ENCODE peak calls at places on chromosomes 3 and 15, in eight cellular contexts. J is adrenal gland, V is IMR-90, C is H1, P is heart left ventricle, H is testis, Z is transverse colon, M is uterus. R is an unnamed sample.

GRCh38 chr3:197494366-197495058 is 61.3 kb downstream of the BDH1 start:
- DNase-seq in H (peak), Z (peak), P (no peak), J (no peak), M (no peak), C (no peak), V (no peak), R (peak)

GRCh38 chr3:37863949-37864822 is 2.5 kb downstream of the CTDSPL start:
- DNase-seq in P (no peak), H (no peak), J (no peak), M (no peak), Z (no peak), V (no peak), C (no peak), R (peak)

GRCh38 chr3:27105904-27106303 is 263.3 kb downstream of the NEK10 start:
- DNase-seq in V (no peak), C (peak), M (no peak), Z (peak), P (no peak), J (no peak), H (no peak), R (no peak)

GRCh38 chr3:193768069-193768391 is 175.0 kb downstream of the OPA1 start:
- DNase-seq in J (no peak), Z (no peak), C (no peak), P (no peak), V (peak), M (no peak), H (no peak), R (no peak)

GRCh38 chr15:58666957-58667356 is 82.5 kb downstream of the ADAM10 start:
- DNase-seq in P (no peak), Z (no peak), J (no peak), V (peak), C (no peak), M (no peak), H (no peak), R (no peak)

GRCh38 chr3:74537164-74537563 is 77.3 kb downstream of the CNTN3 start:
- DNase-seq in J (no peak), V (peak), H (no peak), C (no peak), P (no peak), Z (no peak), M (no peak), R (no peak)

GRCh38 chr3:140429791-140430190 is 248.1 kb upstream of the TRIM42 start:
- DNase-seq in H (no peak), J (no peak), P (no peak), Z (no peak), C (no peak), V (no peak), M (no peak), R (no peak)

GRCh38 chr3:36679384-36680200 is 84.8 kb downstream of the DCLK3 start:
- DNase-seq in J (no peak), H (no peak), Z (no peak), P (no peak), M (no peak), C (no peak), V (peak), R (no peak)

DNA sequence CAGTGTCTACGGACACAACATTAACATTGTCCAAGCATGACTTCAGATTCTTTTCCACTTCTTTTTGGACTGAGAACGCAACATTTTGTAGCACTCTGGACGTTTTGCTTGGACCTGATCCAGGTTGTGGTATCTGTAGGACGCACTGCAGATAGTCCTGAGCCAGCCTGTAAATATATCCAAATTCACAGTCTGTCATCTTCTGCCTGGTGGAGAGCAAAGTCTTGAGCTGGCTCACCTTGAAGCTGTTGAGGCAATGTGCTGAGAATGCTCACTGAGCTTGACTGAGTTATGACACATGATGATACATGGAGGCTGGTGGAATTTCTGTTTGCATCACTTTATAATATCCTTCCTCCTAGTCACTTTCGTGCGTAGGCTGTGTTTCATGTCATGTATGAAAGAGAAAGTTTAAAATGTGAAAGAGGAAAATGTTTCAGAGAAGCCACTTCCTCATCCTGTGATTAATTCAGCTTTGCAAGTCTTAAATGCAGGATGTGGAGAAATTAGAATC is at the start of gene BCL2A1:
- DNase-seq in V (peak), C (no peak), Z (peak), M (no peak), P (no peak), J (peak), H (peak), R (no peak)
- TF ChIP-seq POLR2A in V (no peak), C (no peak), Z (peak), M (no peak), P (no peak), J (no peak), H (no peak), R (no peak)

GRCh38 chr15:67177750-67178149 is 76.7 kb downstream of the AAGAB start:
- DNase-seq in M (no peak), J (no peak), H (no peak), P (no peak), C (no peak), V (peak), Z (no peak), R (no peak)

GRCh38 chr15:67174864-67175573 is 79.4 kb downstream of the AAGAB start:
- DNase-seq in H (no peak), M (no peak), P (no peak), Z (no peak), V (peak), C (no peak), J (no peak), R (no peak)

GRCh38 chr15:67175643-67176071 is 78.8 kb downstream of the AAGAB start:
- DNase-seq in M (no peak), P (no peak), Z (peak), H (peak), J (peak), C (no peak), V (peak), R (peak)

GRCh38 chr15:67174446-67174845 is 80.0 kb downstream of the AAGAB start:
- DNase-seq in J (no peak), V (no peak), C (no peak), P (no peak), H (no peak), Z (no peak), M (no peak), R (no peak)

GRCh38 chr15:67176195-67176971 is 78.1 kb downstream of the AAGAB start:
- DNase-seq in M (no peak), V (no peak), C (no peak), J (no peak), H (no peak), P (peak), Z (no peak), R (peak)
- H3K4me3 ChIP-seq in M (no peak), V (no peak), C (no peak), J (no peak), H (no peak), P (no peak), Z (no peak), R (no peak)

GRCh38 chr3:112382543-112383160 is 49.7 kb downstream of the CD200 start:
- DNase-seq in H (no peak), Z (no peak), J (no peak), P (no peak), C (no peak), M (no peak), V (no peak), R (no peak)

GRCh38 chr3:112378989-112379692 is 46.2 kb downstream of the CD200 start:
- DNase-seq in Z (no peak), V (peak), C (no peak), J (no peak), P (no peak), H (no peak), M (no peak), R (peak)

GRCh38 chr3:112377418-112378071 is 44.6 kb downstream of the CD200 start:
- DNase-seq in M (no peak), Z (no peak), C (no peak), H (no peak), P (no peak), J (no peak), V (peak), R (peak)

GRCh38 chr3:112384769-112385168 is 51.8 kb downstream of the CD200 start:
- DNase-seq in Z (no peak), M (no peak), P (no peak), J (no peak), C (no peak), H (no peak), V (peak), R (no peak)

DNA sequence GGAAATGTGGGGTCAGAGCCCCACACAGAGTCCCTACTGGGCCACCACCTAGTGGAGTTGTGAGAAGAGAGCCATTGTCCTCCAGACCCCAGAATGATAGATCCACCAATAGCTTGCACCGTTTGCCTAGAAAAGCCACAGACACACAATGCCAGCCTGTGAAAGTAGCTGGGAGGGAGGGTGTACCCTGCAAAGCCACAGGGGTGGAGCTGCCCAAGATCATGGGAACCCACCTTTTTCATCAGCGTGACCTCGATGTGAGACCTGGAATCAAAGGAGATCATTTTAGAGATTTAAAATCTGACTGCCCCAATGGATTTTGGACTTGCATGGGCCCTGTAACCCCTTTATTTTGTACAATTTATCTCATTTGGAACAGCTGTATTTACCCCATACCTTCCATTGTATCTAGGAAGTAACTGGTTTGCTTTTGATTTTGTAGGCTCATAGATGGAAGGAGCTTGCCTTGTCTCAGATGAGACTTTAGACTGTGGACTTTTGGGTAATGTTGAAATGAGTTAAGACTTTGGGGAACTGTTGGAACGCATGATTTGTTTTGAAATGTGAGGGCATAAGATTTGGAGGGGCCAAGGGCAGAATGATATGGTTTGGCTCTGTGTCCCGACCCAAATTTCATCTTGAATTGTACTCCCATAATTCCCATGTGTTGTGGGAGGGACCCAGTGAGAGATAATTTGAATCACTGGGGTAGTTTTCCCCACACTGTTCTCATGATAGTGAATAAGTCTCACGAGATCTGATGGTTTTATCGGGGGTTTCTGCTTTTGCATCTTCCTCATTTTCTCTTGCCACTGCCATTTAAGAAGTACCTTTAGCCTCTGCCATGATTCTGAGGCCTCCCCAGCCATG is 49.0 kb downstream of the CD200 start:
- DNase-seq in V (no peak), J (no peak), H (no peak), P (no peak), Z (no peak), C (no peak), M (no peak), R (no peak)
- TF ChIP-seq POLR2A in V (no peak), J (no peak), H (no peak), P (no peak), Z (no peak), C (no peak), M (no peak), R (no peak)

DNA sequence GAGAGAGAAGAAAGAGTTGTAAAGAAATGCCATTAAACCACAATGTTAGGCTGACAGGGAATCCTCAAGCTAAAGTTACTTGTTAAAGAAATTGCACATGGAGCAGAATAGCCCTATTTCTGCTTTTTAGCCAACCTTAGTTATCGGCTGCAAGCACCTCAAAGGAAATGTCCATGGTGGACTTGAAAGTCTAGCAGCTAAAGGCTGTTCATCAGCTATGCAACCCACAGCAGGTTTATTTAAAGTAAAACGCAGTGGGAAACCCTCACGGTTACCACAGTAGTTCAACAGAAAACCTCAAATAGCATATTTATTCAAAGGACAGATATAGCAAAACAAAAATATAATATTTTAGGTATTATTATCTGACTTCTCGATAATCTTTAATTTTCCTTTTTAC is 967.2 kb downstream of the IGSF11 start:
- DNase-seq in V (no peak), H (no peak), Z (no peak), J (no peak), C (no peak), M (no peak), P (no peak), R (no peak)
- H3K4me3 ChIP-seq in V (no peak), H (no peak), Z (no peak), J (no peak), C (no peak), M (no peak), P (no peak), R (no peak)

DNA sequence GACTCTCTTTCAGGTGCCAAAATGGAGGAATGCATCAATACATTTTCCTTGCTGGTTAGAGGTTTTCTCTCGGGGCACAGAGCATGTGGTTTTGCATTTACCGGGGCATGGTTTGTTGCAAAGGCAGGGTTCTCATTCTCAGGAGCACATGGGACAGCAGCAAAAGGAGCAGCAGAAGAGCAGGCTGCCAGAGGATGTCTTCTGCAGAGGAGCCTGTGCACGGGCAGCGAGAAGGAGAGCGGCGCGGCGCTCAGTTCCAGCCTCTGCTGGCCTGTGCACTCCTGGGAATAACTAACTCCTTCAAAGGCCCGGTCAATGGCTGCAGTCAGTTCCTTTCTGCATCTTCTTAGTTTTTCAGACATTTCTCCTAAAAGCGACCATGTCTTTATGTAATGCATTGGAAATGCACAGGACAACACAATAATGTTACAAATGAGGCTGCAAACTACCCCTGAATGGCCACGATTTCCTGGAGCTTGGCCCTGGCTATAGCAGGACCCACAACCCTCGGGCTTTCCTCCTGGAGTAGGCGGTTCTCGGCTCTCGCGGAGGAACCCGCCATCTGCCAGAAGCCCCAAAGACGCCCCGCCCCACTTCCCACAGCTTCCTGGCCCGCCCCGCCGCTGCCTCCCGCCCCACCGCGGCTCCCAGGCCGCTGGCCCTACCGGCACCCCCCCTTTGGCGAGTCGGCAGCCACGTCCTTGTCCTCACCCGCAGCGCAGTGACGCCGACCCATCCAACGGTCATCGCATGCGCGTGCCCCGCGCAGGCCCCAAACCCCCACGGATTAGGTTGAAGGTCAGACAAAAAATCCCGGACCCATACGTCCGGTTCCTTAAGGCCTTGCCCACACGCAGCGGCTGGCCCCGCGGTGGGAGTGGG is at the start of gene C3orf62:
- DNase-seq in Z (peak), M (peak), H (peak), C (peak), P (peak), J (peak), V (peak), R (peak)
- TF ChIP-seq POLR2A in Z (peak), M (no peak), H (no peak), C (peak), P (peak), J (peak), V (no peak), R (no peak)

R was measured in thyroid gland.